ENCODE peak calls at places on chromosomes 3 and 15, in eight cellular contexts. One of them, this sample, is unnamed.

GRCh38 chr3:24365168-24365567 is 129.5 kb downstream of the THRB start:
- DNase-seq in neural progenitor cell: no peak
- DNase-seq in HCT116: peak; percentile 31
- DNase-seq in GM23338: no peak
- DNase-seq in CD4-positive, alpha-beta T cell: no peak
- DNase-seq in tibial artery: peak; percentile 90
- DNase-seq in ovary: no peak
- DNase-seq in fibroblast of lung: peak; percentile 89
- DNase-seq in this sample: no peak

GRCh38 chr15:84656972-84657371 is 1.0 kb downstream of the NMB start:
- DNase-seq in neural progenitor cell: no peak
- DNase-seq in HCT116: no peak
- DNase-seq in GM23338: no peak
- DNase-seq in CD4-positive, alpha-beta T cell: no peak
- DNase-seq in tibial artery: no peak
- DNase-seq in ovary: no peak
- DNase-seq in fibroblast of lung: no peak
- DNase-seq in this sample: no peak

GRCh38 chr15:84816694-84817460 is at the start of gene ALPK3:
- DNase-seq in neural progenitor cell: peak; percentile 63
- DNase-seq in HCT116: no peak
- DNase-seq in GM23338: peak; percentile 79
- DNase-seq in CD4-positive, alpha-beta T cell: no peak
- DNase-seq in tibial artery: peak; percentile 93
- DNase-seq in ovary: no peak
- DNase-seq in fibroblast of lung: no peak
- DNase-seq in this sample: no peak

GRCh38 chr15:80694624-80695098 is 449 bp upstream of the ABHD17C start:
- DNase-seq in neural progenitor cell: peak; percentile 16
- DNase-seq in HCT116: no peak
- DNase-seq in GM23338: peak; percentile 59
- DNase-seq in CD4-positive, alpha-beta T cell: no peak
- DNase-seq in tibial artery: no peak
- DNase-seq in ovary: peak; percentile 36
- DNase-seq in fibroblast of lung: no peak
- DNase-seq in this sample: no peak

GRCh38 chr3:88997276-88997675 is 110.1 kb upstream of the EPHA3 start:
- DNase-seq in neural progenitor cell: no peak
- DNase-seq in HCT116: no peak
- DNase-seq in GM23338: no peak
- DNase-seq in CD4-positive, alpha-beta T cell: no peak
- DNase-seq in tibial artery: no peak
- DNase-seq in ovary: no peak
- DNase-seq in fibroblast of lung: no peak
- DNase-seq in this sample: no peak

GRCh38 chr3:57545636-57546268 is 1.6 kb upstream of the DNAH12 start:
- DNase-seq in neural progenitor cell: peak; percentile 4
- DNase-seq in HCT116: no peak
- DNase-seq in GM23338: no peak
- DNase-seq in CD4-positive, alpha-beta T cell: no peak
- DNase-seq in tibial artery: no peak
- DNase-seq in ovary: peak; percentile 24
- DNase-seq in fibroblast of lung: no peak
- DNase-seq in this sample: no peak

GRCh38 chr3:181274025-181274424 is 284.5 kb upstream of the DNAJC19 start:
- DNase-seq in neural progenitor cell: no peak
- DNase-seq in HCT116: no peak
- DNase-seq in GM23338: no peak
- DNase-seq in CD4-positive, alpha-beta T cell: no peak
- DNase-seq in tibial artery: no peak
- DNase-seq in ovary: no peak
- DNase-seq in fibroblast of lung: no peak
- DNase-seq in this sample: no peak

GRCh38 chr3:38614091-38614490 is 35.4 kb downstream of the SCN5A start:
- DNase-seq in neural progenitor cell: no peak
- DNase-seq in HCT116: no peak
- DNase-seq in GM23338: no peak
- DNase-seq in CD4-positive, alpha-beta T cell: no peak
- DNase-seq in tibial artery: peak; percentile 39
- DNase-seq in ovary: no peak
- DNase-seq in fibroblast of lung: no peak
- DNase-seq in this sample: no peak

GRCh38 chr15:79314186-79314585 is 3.3 kb downstream of the TMED3 start:
- DNase-seq in neural progenitor cell: no peak
- DNase-seq in HCT116: no peak
- DNase-seq in GM23338: no peak
- DNase-seq in CD4-positive, alpha-beta T cell: no peak
- DNase-seq in tibial artery: no peak
- DNase-seq in ovary: no peak
- DNase-seq in fibroblast of lung: no peak
- DNase-seq in this sample: no peak

GRCh38 chr3:188683032-188683491 is 488.7 kb upstream of the TPRG1 start:
- DNase-seq in neural progenitor cell: no peak
- DNase-seq in HCT116: no peak
- DNase-seq in GM23338: no peak
- DNase-seq in CD4-positive, alpha-beta T cell: no peak
- DNase-seq in tibial artery: peak; percentile 68
- DNase-seq in ovary: no peak
- DNase-seq in fibroblast of lung: peak; percentile 96
- DNase-seq in this sample: no peak

GRCh38 chr3:149114458-149114857 is 15.0 kb upstream of the HPS3 start:
- DNase-seq in neural progenitor cell: no peak
- DNase-seq in HCT116: no peak
- DNase-seq in GM23338: no peak
- DNase-seq in CD4-positive, alpha-beta T cell: no peak
- DNase-seq in tibial artery: no peak
- DNase-seq in ovary: no peak
- DNase-seq in fibroblast of lung: no peak
- DNase-seq in this sample: no peak

GRCh38 chr15:69086427-69087205 is 72.1 kb downstream of the NOX5 start:
- DNase-seq in neural progenitor cell: peak; percentile 51
- DNase-seq in HCT116: no peak
- DNase-seq in GM23338: peak; percentile 48
- DNase-seq in CD4-positive, alpha-beta T cell: no peak
- DNase-seq in tibial artery: no peak
- DNase-seq in ovary: no peak
- DNase-seq in fibroblast of lung: no peak
- DNase-seq in this sample: no peak

GRCh38 chr3:172233474-172234277 is 194.3 kb downstream of the FNDC3B start:
- DNase-seq in neural progenitor cell: no peak
- DNase-seq in HCT116: no peak
- DNase-seq in GM23338: no peak
- DNase-seq in CD4-positive, alpha-beta T cell: no peak
- DNase-seq in tibial artery: no peak
- DNase-seq in ovary: no peak
- DNase-seq in fibroblast of lung: no peak
- DNase-seq in this sample: no peak

GRCh38 chr15:70494861-70495571 is 268.3 kb downstream of the UACA start:
- DNase-seq in neural progenitor cell: peak; percentile 70
- DNase-seq in HCT116: no peak
- DNase-seq in GM23338: no peak
- DNase-seq in CD4-positive, alpha-beta T cell: no peak
- DNase-seq in tibial artery: no peak
- DNase-seq in ovary: no peak
- DNase-seq in fibroblast of lung: peak; percentile 91
- DNase-seq in this sample: no peak

GRCh38 chr15:31367730-31368344 is 41.2 kb downstream of the KLF13 start:
- DNase-seq in neural progenitor cell: no peak
- DNase-seq in HCT116: no peak
- DNase-seq in GM23338: no peak
- DNase-seq in CD4-positive, alpha-beta T cell: no peak
- DNase-seq in tibial artery: no peak
- DNase-seq in ovary: no peak
- DNase-seq in fibroblast of lung: no peak
- DNase-seq in this sample: no peak

GRCh38 chr3:187027531-187027936 is 97.2 kb downstream of the ST6GAL1 start:
- DNase-seq in neural progenitor cell: no peak
- DNase-seq in HCT116: no peak
- DNase-seq in GM23338: no peak
- DNase-seq in CD4-positive, alpha-beta T cell: peak; percentile 70
- DNase-seq in tibial artery: no peak
- DNase-seq in ovary: no peak
- DNase-seq in fibroblast of lung: no peak
- DNase-seq in this sample: no peak

GRCh38 chr3:191282262-191283215 is 46.7 kb upstream of the CCDC50 start:
- DNase-seq in neural progenitor cell: no peak
- DNase-seq in HCT116: no peak
- DNase-seq in GM23338: no peak
- DNase-seq in CD4-positive, alpha-beta T cell: no peak
- DNase-seq in tibial artery: no peak
- DNase-seq in ovary: no peak
- DNase-seq in fibroblast of lung: peak; percentile 61
- DNase-seq in this sample: no peak

GRCh38 chr15:90201150-90201943 is at the start of gene SEMA4B:
- DNase-seq in neural progenitor cell: peak; percentile 95
- DNase-seq in HCT116: no peak
- DNase-seq in GM23338: peak; percentile 93
- DNase-seq in CD4-positive, alpha-beta T cell: peak; percentile 71
- DNase-seq in tibial artery: peak; percentile 83
- DNase-seq in ovary: peak; percentile 78
- DNase-seq in fibroblast of lung: peak; percentile 29
- DNase-seq in this sample: peak; percentile 43

GRCh38 chr15:83379574-83379973 is 67.6 kb upstream of the SH3GL3 start:
- DNase-seq in neural progenitor cell: no peak
- DNase-seq in HCT116: peak; percentile 81
- DNase-seq in GM23338: peak; percentile 59
- DNase-seq in CD4-positive, alpha-beta T cell: no peak
- DNase-seq in tibial artery: no peak
- DNase-seq in ovary: no peak
- DNase-seq in fibroblast of lung: no peak
- DNase-seq in this sample: no peak

GRCh38 chr15:61764141-61764540 is 296.1 kb downstream of the VPS13C start:
- DNase-seq in neural progenitor cell: no peak
- DNase-seq in HCT116: no peak
- DNase-seq in GM23338: no peak
- DNase-seq in CD4-positive, alpha-beta T cell: no peak
- DNase-seq in tibial artery: no peak
- DNase-seq in ovary: no peak
- DNase-seq in fibroblast of lung: peak; percentile 40
- DNase-seq in this sample: no peak
- H3K27ac ChIP-seq in neural progenitor cell: no peak overlapping the region
- H3K27ac ChIP-seq in HCT116: no peak overlapping the region
- H3K27ac ChIP-seq in GM23338: no peak overlapping the region
- H3K27ac ChIP-seq in CD4-positive, alpha-beta T cell: no peak overlapping the region
- H3K27ac ChIP-seq in tibial artery: no peak overlapping the region
- H3K27ac ChIP-seq in ovary: no peak overlapping the region
- H3K27ac ChIP-seq in fibroblast of lung: no peak overlapping the region
- H3K27ac ChIP-seq in this sample: no peak overlapping the region

DNA sequence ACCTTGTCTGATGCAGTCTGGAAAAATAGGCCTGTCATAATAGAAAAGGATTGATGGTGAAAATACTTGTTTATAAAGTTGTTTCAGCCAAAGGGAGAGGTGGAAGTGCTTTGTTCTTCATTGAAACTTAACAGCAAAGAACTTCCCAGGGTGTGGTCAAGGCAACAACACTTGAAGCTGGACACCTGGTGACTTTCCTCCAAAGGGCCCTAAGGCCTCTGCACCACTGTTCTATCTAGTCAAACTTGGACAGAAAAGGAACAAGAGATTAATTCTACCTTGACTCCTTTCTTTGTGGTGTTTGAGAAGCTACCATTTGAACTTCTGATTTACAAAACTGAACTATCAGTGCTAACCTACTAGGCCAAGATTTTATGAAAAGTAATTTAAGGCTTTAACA is 102.0 kb downstream of the CMSS1 start:
- DNase-seq in neural progenitor cell: no peak
- DNase-seq in HCT116: no peak
- DNase-seq in GM23338: no peak
- DNase-seq in CD4-positive, alpha-beta T cell: no peak
- DNase-seq in tibial artery: no peak
- DNase-seq in ovary: no peak
- DNase-seq in fibroblast of lung: no peak
- DNase-seq in this sample: no peak
- H3K27ac ChIP-seq in neural progenitor cell: no peak overlapping the region
- H3K27ac ChIP-seq in HCT116: no peak overlapping the region
- H3K27ac ChIP-seq in GM23338: peak overlapping the region; percentile 8
- H3K27ac ChIP-seq in CD4-positive, alpha-beta T cell: no peak overlapping the region
- H3K27ac ChIP-seq in tibial artery: peak overlapping the region; percentile 72
- H3K27ac ChIP-seq in ovary: no peak overlapping the region
- H3K27ac ChIP-seq in fibroblast of lung: no peak overlapping the region
- H3K27ac ChIP-seq in this sample: no peak overlapping the region

GRCh38 chr3:54863806-54864205 is 64.1 kb downstream of the LRTM1 start:
- DNase-seq in neural progenitor cell: no peak
- DNase-seq in HCT116: no peak
- DNase-seq in GM23338: no peak
- DNase-seq in CD4-positive, alpha-beta T cell: no peak
- DNase-seq in tibial artery: no peak
- DNase-seq in ovary: no peak
- DNase-seq in fibroblast of lung: no peak
- DNase-seq in this sample: no peak
- H3K27ac ChIP-seq in neural progenitor cell: no peak overlapping the region
- H3K27ac ChIP-seq in HCT116: no peak overlapping the region
- H3K27ac ChIP-seq in GM23338: no peak overlapping the region
- H3K27ac ChIP-seq in CD4-positive, alpha-beta T cell: no peak overlapping the region
- H3K27ac ChIP-seq in tibial artery: no peak overlapping the region
- H3K27ac ChIP-seq in ovary: no peak overlapping the region
- H3K27ac ChIP-seq in fibroblast of lung: no peak overlapping the region
- H3K27ac ChIP-seq in this sample: no peak overlapping the region

GRCh38 chr3:143298380-143298779 is 178.8 kb downstream of the CHST2 start:
- DNase-seq in neural progenitor cell: no peak
- DNase-seq in HCT116: no peak
- DNase-seq in GM23338: no peak
- DNase-seq in CD4-positive, alpha-beta T cell: no peak
- DNase-seq in tibial artery: no peak
- DNase-seq in ovary: no peak
- DNase-seq in fibroblast of lung: no peak
- DNase-seq in this sample: no peak

GRCh38 chr3:143295201-143296080 is 175.9 kb downstream of the CHST2 start:
- DNase-seq in neural progenitor cell: no peak
- DNase-seq in HCT116: no peak
- DNase-seq in GM23338: no peak
- DNase-seq in CD4-positive, alpha-beta T cell: no peak
- DNase-seq in tibial artery: no peak
- DNase-seq in ovary: no peak
- DNase-seq in fibroblast of lung: no peak
- DNase-seq in this sample: no peak

GRCh38 chr3:143298886-143299535 is 179.4 kb downstream of the CHST2 start:
- DNase-seq in neural progenitor cell: peak; percentile 22
- DNase-seq in HCT116: no peak
- DNase-seq in GM23338: no peak
- DNase-seq in CD4-positive, alpha-beta T cell: no peak
- DNase-seq in tibial artery: no peak
- DNase-seq in ovary: no peak
- DNase-seq in fibroblast of lung: no peak
- DNase-seq in this sample: no peak

GRCh38 chr3:143291826-143292447 is 172.4 kb downstream of the CHST2 start:
- DNase-seq in neural progenitor cell: no peak
- DNase-seq in HCT116: no peak
- DNase-seq in GM23338: no peak
- DNase-seq in CD4-positive, alpha-beta T cell: no peak
- DNase-seq in tibial artery: no peak
- DNase-seq in ovary: no peak
- DNase-seq in fibroblast of lung: peak; percentile 18
- DNase-seq in this sample: no peak

DNA sequence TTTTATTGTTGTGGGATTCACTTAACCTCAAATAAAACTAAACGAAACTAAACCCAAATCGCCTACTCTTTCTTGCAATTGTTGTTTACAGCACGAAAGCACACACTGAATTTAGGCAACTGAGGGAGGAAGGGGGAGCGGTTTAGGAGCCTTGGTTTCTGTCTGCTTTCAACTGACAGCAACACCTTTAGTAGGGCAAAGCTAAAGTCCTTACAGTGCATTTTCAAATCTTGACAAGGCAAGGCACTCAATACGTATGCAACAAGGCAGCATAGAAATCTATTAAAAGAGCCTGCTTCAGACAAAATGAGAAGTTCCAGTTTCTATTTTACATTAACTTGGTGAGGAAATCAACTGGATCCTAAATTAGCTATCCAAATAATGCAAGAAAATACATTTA is 174.6 kb downstream of the CHST2 start:
- DNase-seq in neural progenitor cell: no peak
- DNase-seq in HCT116: no peak
- DNase-seq in GM23338: no peak
- DNase-seq in CD4-positive, alpha-beta T cell: no peak
- DNase-seq in tibial artery: no peak
- DNase-seq in ovary: no peak
- DNase-seq in fibroblast of lung: no peak
- DNase-seq in this sample: no peak
- H3K27ac ChIP-seq in neural progenitor cell: no peak overlapping the region
- H3K27ac ChIP-seq in HCT116: no peak overlapping the region
- H3K27ac ChIP-seq in GM23338: no peak overlapping the region
- H3K27ac ChIP-seq in CD4-positive, alpha-beta T cell: no peak overlapping the region
- H3K27ac ChIP-seq in tibial artery: no peak overlapping the region
- H3K27ac ChIP-seq in ovary: no peak overlapping the region
- H3K27ac ChIP-seq in fibroblast of lung: no peak overlapping the region
- H3K27ac ChIP-seq in this sample: no peak overlapping the region

This sample was measured in substantia nigra.